ENCODE peak calls at places on chromosomes 3 and 15, in four cellular contexts. One of them, this sample, is unnamed.

GRCh38 chr3:114624047-114624445 is 330.2 kb downstream of the TIGIT start:
- DNase-seq in hepatocyte: peak; percentile 46
- DNase-seq in caudate nucleus: peak; percentile 35
- DNase-seq in brain microvascular endothelial cell: peak; percentile 39
- DNase-seq in this sample: no peak

GRCh38 chr3:9780451-9780797 is 10.7 kb upstream of the CAMK1 start:
- DNase-seq in hepatocyte: no peak
- DNase-seq in caudate nucleus: no peak
- DNase-seq in brain microvascular endothelial cell: no peak
- DNase-seq in this sample: no peak

GRCh38 chr3:184552296-184552695 is 9.3 kb upstream of the EPHB3 start:
- DNase-seq in hepatocyte: no peak
- DNase-seq in caudate nucleus: no peak
- DNase-seq in brain microvascular endothelial cell: no peak
- DNase-seq in this sample: peak; percentile 9

GRCh38 chr3:178748874-178749273 is 212.6 kb downstream of the KCNMB2 start:
- DNase-seq in hepatocyte: no peak
- DNase-seq in caudate nucleus: no peak
- DNase-seq in brain microvascular endothelial cell: no peak
- DNase-seq in this sample: no peak

GRCh38 chr3:58006661-58007060 is 1.6 kb upstream of the FLNB start:
- DNase-seq in hepatocyte: no peak
- DNase-seq in caudate nucleus: no peak
- DNase-seq in brain microvascular endothelial cell: no peak
- DNase-seq in this sample: no peak

GRCh38 chr3:30693470-30694120 is 87.2 kb downstream of the TGFBR2 start:
- DNase-seq in hepatocyte: peak; percentile 80
- DNase-seq in caudate nucleus: peak; percentile 35
- DNase-seq in brain microvascular endothelial cell: peak; percentile 64
- DNase-seq in this sample: no peak

GRCh38 chr3:106765342-106765741 is 611.9 kb upstream of the CCDC54 start:
- DNase-seq in hepatocyte: no peak
- DNase-seq in caudate nucleus: peak; percentile 56
- DNase-seq in brain microvascular endothelial cell: peak; percentile 93
- DNase-seq in this sample: no peak

GRCh38 chr15:65421360-65422215 is 1.2 kb downstream of the IGDCC4 start:
- DNase-seq in hepatocyte: peak; percentile 85
- DNase-seq in caudate nucleus: no peak
- DNase-seq in brain microvascular endothelial cell: no peak
- DNase-seq in this sample: no peak

GRCh38 chr3:113948015-113948917 is 453 bp downstream of the ZDHHC23 start:
- DNase-seq in hepatocyte: peak; percentile 63
- DNase-seq in caudate nucleus: peak; percentile 17
- DNase-seq in brain microvascular endothelial cell: no peak
- DNase-seq in this sample: peak; percentile 89

GRCh38 chr15:33066584-33066983 is 127.9 kb downstream of the FMN1 start:
- DNase-seq in hepatocyte: no peak
- DNase-seq in caudate nucleus: no peak
- DNase-seq in brain microvascular endothelial cell: no peak
- DNase-seq in this sample: no peak

GRCh38 chr15:55496716-55497115 is 11.3 kb downstream of the DNAAF4 start:
- DNase-seq in hepatocyte: no peak
- DNase-seq in caudate nucleus: no peak
- DNase-seq in brain microvascular endothelial cell: no peak
- DNase-seq in this sample: no peak

GRCh38 chr15:101614001-101614585 is 38.1 kb downstream of the TM2D3 start:
- DNase-seq in hepatocyte: no peak
- DNase-seq in caudate nucleus: no peak
- DNase-seq in brain microvascular endothelial cell: no peak
- DNase-seq in this sample: no peak

GRCh38 chr3:36700537-36701248 is 63.7 kb downstream of the DCLK3 start:
- DNase-seq in hepatocyte: peak; percentile 75
- DNase-seq in caudate nucleus: peak; percentile 29
- DNase-seq in brain microvascular endothelial cell: peak; percentile 84
- DNase-seq in this sample: peak; percentile 40

GRCh38 chr3:89702404-89702803 is 595.0 kb downstream of the EPHA3 start:
- DNase-seq in hepatocyte: no peak
- DNase-seq in caudate nucleus: no peak
- DNase-seq in brain microvascular endothelial cell: no peak
- DNase-seq in this sample: no peak

GRCh38 chr3:197906850-197907187 is 43.2 kb upstream of the RPL35A start:
- DNase-seq in hepatocyte: no peak
- DNase-seq in caudate nucleus: no peak
- DNase-seq in brain microvascular endothelial cell: no peak
- DNase-seq in this sample: no peak

GRCh38 chr3:53819163-53819868 is 26.9 kb downstream of the CHDH start:
- DNase-seq in hepatocyte: no peak
- DNase-seq in caudate nucleus: no peak
- DNase-seq in brain microvascular endothelial cell: no peak
- DNase-seq in this sample: no peak

GRCh38 chr15:90001062-90001682 is at the start of gene ZNF710:
- DNase-seq in hepatocyte: peak; percentile 84
- DNase-seq in caudate nucleus: peak; percentile 59
- DNase-seq in brain microvascular endothelial cell: peak; percentile 44
- DNase-seq in this sample: peak; percentile 82

GRCh38 chr15:89998923-89999675 is 2.0 kb upstream of the ZNF710 start:
- DNase-seq in hepatocyte: no peak
- DNase-seq in caudate nucleus: no peak
- DNase-seq in brain microvascular endothelial cell: no peak
- DNase-seq in this sample: no peak

GRCh38 chr15:90001683-90002427 is 731 bp downstream of the ZNF710 start:
- DNase-seq in hepatocyte: peak; percentile 82
- DNase-seq in caudate nucleus: peak; percentile 55
- DNase-seq in brain microvascular endothelial cell: peak; percentile 35
- DNase-seq in this sample: peak; percentile 92

GRCh38 chr15:89999676-90000174 is 1.4 kb upstream of the ZNF710 start:
- DNase-seq in hepatocyte: peak; percentile 67
- DNase-seq in caudate nucleus: peak; percentile 28
- DNase-seq in brain microvascular endothelial cell: no peak
- DNase-seq in this sample: no peak

GRCh38 chr15:90000175-90000923 is 775 bp upstream of the ZNF710 start:
- DNase-seq in hepatocyte: peak; percentile 60
- DNase-seq in caudate nucleus: peak; percentile 19
- DNase-seq in brain microvascular endothelial cell: no peak
- DNase-seq in this sample: peak; percentile 85
- H3K27ac ChIP-seq in hepatocyte: peak overlapping the region; percentile 96
- H3K27ac ChIP-seq in caudate nucleus: peak overlapping the region; percentile 54
- H3K27ac ChIP-seq in brain microvascular endothelial cell: peak overlapping the region; percentile 48
- H3K27ac ChIP-seq in this sample: peak overlapping the region; percentile 87

GRCh38 chr3:171248426-171249115 is 211.6 kb downstream of the TNIK start:
- DNase-seq in hepatocyte: no peak
- DNase-seq in caudate nucleus: no peak
- DNase-seq in brain microvascular endothelial cell: no peak
- DNase-seq in this sample: no peak
- H3K27ac ChIP-seq in hepatocyte: no peak overlapping the region
- H3K27ac ChIP-seq in caudate nucleus: no peak overlapping the region
- H3K27ac ChIP-seq in brain microvascular endothelial cell: no peak overlapping the region
- H3K27ac ChIP-seq in this sample: no peak overlapping the region

DNA sequence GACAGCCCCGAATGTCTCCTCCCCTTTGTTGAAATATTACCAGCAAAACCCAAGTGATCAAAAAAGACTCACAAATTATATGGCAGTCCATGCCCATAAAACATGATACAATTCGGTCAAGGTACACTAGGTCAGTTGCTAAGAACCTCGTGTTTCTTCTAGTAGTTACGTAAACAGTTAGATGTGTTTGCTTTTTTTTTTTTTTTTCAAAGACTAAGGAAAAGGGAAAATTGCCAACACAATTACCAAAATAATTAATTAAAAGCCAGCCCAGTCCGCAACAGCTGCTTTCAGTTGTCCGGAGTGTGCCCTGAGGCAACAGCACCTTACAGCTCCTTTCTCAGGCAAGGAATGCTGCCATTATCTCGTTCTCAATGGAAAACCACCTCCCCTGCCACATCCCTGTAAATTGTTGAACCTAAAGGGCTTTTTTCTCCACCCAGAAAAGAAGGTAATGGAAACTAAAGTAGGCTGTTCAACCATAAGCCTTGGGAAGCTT is 129.2 kb upstream of the TSC22D2 start:
- DNase-seq in hepatocyte: peak; percentile 60
- DNase-seq in caudate nucleus: no peak
- DNase-seq in brain microvascular endothelial cell: no peak
- DNase-seq in this sample: no peak
- H3K27ac ChIP-seq in hepatocyte: peak overlapping the region; percentile 89
- H3K27ac ChIP-seq in caudate nucleus: no peak overlapping the region
- H3K27ac ChIP-seq in brain microvascular endothelial cell: no peak overlapping the region
- H3K27ac ChIP-seq in this sample: no peak overlapping the region

GRCh38 chr3:129022995-129023332 is 21.9 kb downstream of the EFCC1 start:
- DNase-seq in hepatocyte: no peak
- DNase-seq in caudate nucleus: no peak
- DNase-seq in brain microvascular endothelial cell: no peak
- DNase-seq in this sample: no peak
- H3K27ac ChIP-seq in hepatocyte: no peak overlapping the region
- H3K27ac ChIP-seq in caudate nucleus: no peak overlapping the region
- H3K27ac ChIP-seq in brain microvascular endothelial cell: no peak overlapping the region
- H3K27ac ChIP-seq in this sample: peak overlapping the region; percentile 57